ENCODE peak calls at places on chromosome 16, in six cellular contexts. T, A, Z, Y, M and G are unnamed samples.
A peak's percentile ranks its signal among the peaks of the same experiment; 100 is the strongest.

GRCh38 chr16:11916524-11917285 is 949 bp upstream of the GSPT1 start:
- DNase-seq in T (no peak), A (peak; percentile 51), Z (peak; percentile 63), Y (no peak), M (no peak), G (no peak)

GRCh38 chr16:84547539-84548058 is 43.1 kb upstream of the MEAK7 start:
- DNase-seq in T (no peak), A (no peak), Z (no peak), Y (no peak), M (no peak), G (no peak)

GRCh38 chr16:11613381-11614303 is 26.9 kb upstream of the LITAF start:
- DNase-seq in T (peak; percentile 62), A (peak; percentile 28), Z (peak; percentile 25), Y (no peak), M (no peak), G (peak; percentile 58)

GRCh38 chr16:30934827-30935557 is 11.6 kb downstream of the FBXL19 start:
- DNase-seq in T (no peak), A (peak; percentile 74), Z (peak; percentile 35), Y (no peak), M (no peak), G (no peak)

GRCh38 chr16:27195941-27196595 is 7.3 kb upstream of the KDM8 start:
- DNase-seq in T (no peak), A (no peak), Z (no peak), Y (no peak), M (peak; percentile 51), G (no peak)

GRCh38 chr16:2520784-2521577 is 810 bp downstream of the AMDHD2 start:
- DNase-seq in T (no peak), A (peak; percentile 27), Z (no peak), Y (peak; percentile 77), M (peak; percentile 63), G (peak; percentile 91)

GRCh38 chr16:337437-337836 is 15.1 kb downstream of the AXIN1 start:
- DNase-seq in T (no peak), A (no peak), Z (no peak), Y (no peak), M (no peak), G (no peak)

GRCh38 chr16:88531346-88531745 is 38.9 kb upstream of the ZC3H18 start:
- DNase-seq in T (no peak), A (no peak), Z (no peak), Y (no peak), M (no peak), G (no peak)

GRCh38 chr16:71249399-71249798 is 18.9 kb upstream of the HYDIN start:
- DNase-seq in T (no peak), A (no peak), Z (no peak), Y (no peak), M (no peak), G (no peak)

GRCh38 chr16:78212674-78213073 is 113.2 kb downstream of the WWOX start:
- DNase-seq in T (no peak), A (no peak), Z (no peak), Y (no peak), M (no peak), G (no peak)

GRCh38 chr16:56311208-56312027 is 113.9 kb downstream of the AMFR start:
- DNase-seq in T (no peak), A (no peak), Z (no peak), Y (peak; percentile 40), M (no peak), G (no peak)

GRCh38 chr16:22004321-22004720 is 3.4 kb upstream of the PDZD9 start:
- DNase-seq in T (no peak), A (no peak), Z (no peak), Y (no peak), M (no peak), G (no peak)

GRCh38 chr16:10180771-10181163 is 1.5 kb downstream of the GRIN2A start:
- DNase-seq in T (no peak), A (no peak), Z (peak; percentile 20), Y (peak; percentile 72), M (no peak), G (peak; percentile 24)

GRCh38 chr16:24717411-24717810 is 12.0 kb upstream of the TNRC6A start:
- DNase-seq in T (no peak), A (peak; percentile 47), Z (peak; percentile 88), Y (no peak), M (no peak), G (no peak)

GRCh38 chr16:2819179-2819938 is 2.3 kb downstream of the PRSS21 start:
- DNase-seq in T (no peak), A (no peak), Z (no peak), Y (no peak), M (no peak), G (no peak)

GRCh38 chr16:9366048-9366969 is 274.9 kb downstream of the HAPSTR1 start:
- DNase-seq in T (no peak), A (no peak), Z (no peak), Y (no peak), M (no peak), G (no peak)

GRCh38 chr16:54657709-54658102 is 273.0 kb upstream of the IRX5 start:
- DNase-seq in T (no peak), A (no peak), Z (no peak), Y (no peak), M (no peak), G (no peak)

GRCh38 chr16:12314786-12315185 is 338.3 kb downstream of the SNX29 start:
- DNase-seq in T (no peak), A (no peak), Z (peak; percentile 41), Y (no peak), M (no peak), G (no peak)

GRCh38 chr16:11100239-11100750 is 155.7 kb downstream of the SOCS1 start:
- DNase-seq in T (peak; percentile 62), A (peak; percentile 99), Z (peak; percentile 99), Y (peak; percentile 37), M (no peak), G (no peak)